ENCODE peak calls at places on chromosome 10, in six cellular contexts. One of them, this sample, is unnamed.

GRCh38 chr10:3452683-3453388 is 280.3 kb upstream of the PITRM1 start:
- DNase-seq in skeletal muscle cell: peak; percentile 93
- DNase-seq in ascending aorta: no peak
- DNase-seq in LNCaP clone FGC: no peak
- DNase-seq in fibroblast of mammary gland: peak; percentile 96
- DNase-seq in lung: no peak
- DNase-seq in this sample: peak; percentile 94

GRCh38 chr10:84478155-84478554 is 149.8 kb downstream of the CCSER2 start:
- DNase-seq in lung: no peak
- DNase-seq in skeletal muscle cell: peak; percentile 20
- DNase-seq in LNCaP clone FGC: no peak
- DNase-seq in fibroblast of mammary gland: peak; percentile 54
- DNase-seq in ascending aorta: no peak
- DNase-seq in this sample: peak; percentile 58

GRCh38 chr10:42691361-42692120 is 53.2 kb upstream of the ZNF33B start:
- DNase-seq in skeletal muscle cell: no peak
- DNase-seq in LNCaP clone FGC: no peak
- DNase-seq in lung: no peak
- DNase-seq in ascending aorta: no peak
- DNase-seq in fibroblast of mammary gland: no peak
- DNase-seq in this sample: no peak

GRCh38 chr10:110636932-110637557 is 7.1 kb upstream of the RBM20 start:
- DNase-seq in skeletal muscle cell: no peak
- DNase-seq in LNCaP clone FGC: no peak
- DNase-seq in fibroblast of mammary gland: no peak
- DNase-seq in ascending aorta: peak; percentile 40
- DNase-seq in lung: no peak
- DNase-seq in this sample: no peak

GRCh38 chr10:3873728-3874461 is 88.9 kb upstream of the KLF6 start:
- DNase-seq in skeletal muscle cell: no peak
- DNase-seq in fibroblast of mammary gland: peak; percentile 75
- DNase-seq in ascending aorta: no peak
- DNase-seq in LNCaP clone FGC: peak; percentile 17
- DNase-seq in lung: no peak
- DNase-seq in this sample: peak; percentile 81

GRCh38 chr10:31103096-31103495 is 71.4 kb upstream of the ZNF438 start:
- DNase-seq in lung: no peak
- DNase-seq in LNCaP clone FGC: no peak
- DNase-seq in fibroblast of mammary gland: no peak
- DNase-seq in skeletal muscle cell: no peak
- DNase-seq in ascending aorta: no peak
- DNase-seq in this sample: no peak

GRCh38 chr10:70940834-70941568 is 52.6 kb upstream of the PCBD1 start:
- DNase-seq in ascending aorta: no peak
- DNase-seq in LNCaP clone FGC: no peak
- DNase-seq in lung: no peak
- DNase-seq in skeletal muscle cell: peak; percentile 4
- DNase-seq in fibroblast of mammary gland: peak; percentile 7
- DNase-seq in this sample: peak; percentile 34

GRCh38 chr10:98357208-98357836 is 57.7 kb downstream of the PYROXD2 start:
- DNase-seq in lung: no peak
- DNase-seq in LNCaP clone FGC: no peak
- DNase-seq in fibroblast of mammary gland: peak; percentile 90
- DNase-seq in skeletal muscle cell: peak; percentile 96
- DNase-seq in ascending aorta: no peak
- DNase-seq in this sample: peak; percentile 94

GRCh38 chr10:72567884-72568283 is 58.0 kb downstream of the MICU1 start:
- DNase-seq in lung: no peak
- DNase-seq in fibroblast of mammary gland: peak; percentile 3
- DNase-seq in skeletal muscle cell: no peak
- DNase-seq in LNCaP clone FGC: no peak
- DNase-seq in ascending aorta: no peak
- DNase-seq in this sample: no peak

GRCh38 chr10:100713049-100713858 is 32.1 kb upstream of the PAX2 start:
- DNase-seq in fibroblast of mammary gland: no peak
- DNase-seq in lung: no peak
- DNase-seq in ascending aorta: no peak
- DNase-seq in LNCaP clone FGC: no peak
- DNase-seq in skeletal muscle cell: no peak
- DNase-seq in this sample: no peak
- H3K4me3 ChIP-seq in fibroblast of mammary gland: no peak overlapping the region
- H3K4me3 ChIP-seq in lung: no peak overlapping the region
- H3K4me3 ChIP-seq in ascending aorta: no peak overlapping the region
- H3K4me3 ChIP-seq in LNCaP clone FGC: no peak overlapping the region
- H3K4me3 ChIP-seq in skeletal muscle cell: no peak overlapping the region
- H3K4me3 ChIP-seq in this sample: no peak overlapping the region

GRCh38 chr10:12165992-12166775 is 29.5 kb downstream of the NUDT5 start:
- DNase-seq in lung: no peak
- DNase-seq in LNCaP clone FGC: no peak
- DNase-seq in fibroblast of mammary gland: no peak
- DNase-seq in skeletal muscle cell: no peak
- DNase-seq in ascending aorta: no peak
- DNase-seq in this sample: no peak

GRCh38 chr10:12164085-12164484 is 31.6 kb downstream of the NUDT5 start:
- DNase-seq in LNCaP clone FGC: no peak
- DNase-seq in ascending aorta: no peak
- DNase-seq in lung: no peak
- DNase-seq in fibroblast of mammary gland: no peak
- DNase-seq in skeletal muscle cell: no peak
- DNase-seq in this sample: no peak

GRCh38 chr10:12165036-12165435 is 30.7 kb downstream of the NUDT5 start:
- DNase-seq in fibroblast of mammary gland: no peak
- DNase-seq in lung: no peak
- DNase-seq in ascending aorta: no peak
- DNase-seq in skeletal muscle cell: no peak
- DNase-seq in LNCaP clone FGC: no peak
- DNase-seq in this sample: no peak

GRCh38 chr10:12160664-12161063 is 31.2 kb downstream of the SEC61A2 start:
- DNase-seq in skeletal muscle cell: no peak
- DNase-seq in ascending aorta: no peak
- DNase-seq in fibroblast of mammary gland: no peak
- DNase-seq in lung: no peak
- DNase-seq in LNCaP clone FGC: no peak
- DNase-seq in this sample: no peak

GRCh38 chr10:12162927-12163326 is 32.8 kb downstream of the NUDT5 start:
- DNase-seq in skeletal muscle cell: no peak
- DNase-seq in fibroblast of mammary gland: no peak
- DNase-seq in ascending aorta: no peak
- DNase-seq in lung: no peak
- DNase-seq in LNCaP clone FGC: no peak
- DNase-seq in this sample: no peak
- H3K4me3 ChIP-seq in skeletal muscle cell: no peak overlapping the region
- H3K4me3 ChIP-seq in fibroblast of mammary gland: no peak overlapping the region
- H3K4me3 ChIP-seq in ascending aorta: no peak overlapping the region
- H3K4me3 ChIP-seq in lung: no peak overlapping the region
- H3K4me3 ChIP-seq in LNCaP clone FGC: no peak overlapping the region
- H3K4me3 ChIP-seq in this sample: no peak overlapping the region

GRCh38 chr10:94194256-94194655 is 168.5 kb downstream of the NOC3L start:
- DNase-seq in skeletal muscle cell: no peak
- DNase-seq in ascending aorta: no peak
- DNase-seq in fibroblast of mammary gland: peak; percentile 80
- DNase-seq in LNCaP clone FGC: no peak
- DNase-seq in lung: no peak
- DNase-seq in this sample: peak; percentile 53
- H3K4me3 ChIP-seq in skeletal muscle cell: no peak overlapping the region
- H3K4me3 ChIP-seq in ascending aorta: no peak overlapping the region
- H3K4me3 ChIP-seq in fibroblast of mammary gland: no peak overlapping the region
- H3K4me3 ChIP-seq in LNCaP clone FGC: no peak overlapping the region
- H3K4me3 ChIP-seq in lung: no peak overlapping the region
- H3K4me3 ChIP-seq in this sample: no peak overlapping the region

DNA sequence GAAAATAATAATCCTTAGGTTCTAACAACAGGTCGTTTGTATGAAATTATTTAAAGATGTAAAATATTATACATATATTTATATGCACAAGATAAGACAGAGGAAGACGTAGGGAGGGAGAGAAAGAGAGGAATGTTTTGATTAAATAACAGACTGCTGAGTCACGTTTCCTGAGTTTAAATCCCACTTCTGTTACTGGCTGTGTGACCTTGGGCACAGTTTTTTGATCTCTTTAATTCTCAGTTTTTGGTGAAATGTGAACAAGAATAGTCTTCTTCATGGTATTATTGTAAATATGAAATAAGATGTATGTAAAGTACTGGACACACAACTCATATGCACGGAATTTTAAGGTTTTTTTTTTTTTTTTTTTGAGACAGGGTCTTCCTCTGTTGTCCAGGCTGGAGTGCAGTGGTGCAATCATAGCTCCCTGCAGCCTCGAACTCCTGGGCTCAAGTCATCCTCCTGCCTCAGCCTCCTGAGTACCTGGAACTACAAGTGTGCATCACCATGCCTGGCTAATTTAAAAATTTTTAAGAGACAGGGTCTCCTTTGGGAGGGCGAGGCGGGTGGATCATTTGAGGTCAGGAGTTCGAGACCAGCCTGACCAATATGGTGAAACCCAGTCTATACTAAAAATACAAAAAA is 42.6 kb downstream of the BAMBI start:
- DNase-seq in lung: no peak
- DNase-seq in skeletal muscle cell: no peak
- DNase-seq in LNCaP clone FGC: no peak
- DNase-seq in ascending aorta: no peak
- DNase-seq in fibroblast of mammary gland: peak; percentile 23
- DNase-seq in this sample: peak; percentile 65
- H3K4me3 ChIP-seq in lung: no peak overlapping the region
- H3K4me3 ChIP-seq in skeletal muscle cell: no peak overlapping the region
- H3K4me3 ChIP-seq in LNCaP clone FGC: no peak overlapping the region
- H3K4me3 ChIP-seq in ascending aorta: no peak overlapping the region
- H3K4me3 ChIP-seq in fibroblast of mammary gland: no peak overlapping the region
- H3K4me3 ChIP-seq in this sample: no peak overlapping the region